ENCODE peak calls at places on chromosome 21, in seven cellular contexts. I is esophagus squamous epithelium; N is CD8-positive, alpha-beta T cell; C is upper lobe of left lung; P is GM13977; L is prostate gland; E is tibial artery. W is an unnamed sample.

GRCh38 chr21:35924714-35925301 is 135.5 kb downstream of the SETD4 start:
- DNase-seq in L (no peak), E (no peak), N (no peak), I (no peak), P (no peak), C (no peak), W (no peak)

GRCh38 chr21:32008714-32009113 is 135.9 kb downstream of the HUNK start:
- DNase-seq in C (no peak), E (no peak), I (no peak), P (no peak), N (no peak), L (no peak), W (no peak)

GRCh38 chr21:44290327-44291077 is 4.8 kb downstream of the AIRE start:
- DNase-seq in N (no peak), I (no peak), E (no peak), P (no peak), C (peak; percentile 65), L (no peak), W (no peak)

GRCh38 chr21:17343055-17343454 is 169.8 kb upstream of the CXADR start:
- DNase-seq in C (no peak), E (no peak), L (no peak), I (no peak), N (no peak), P (no peak), W (no peak)

GRCh38 chr21:44391345-44392091 is 38.1 kb downstream of the TRPM2 start:
- DNase-seq in L (no peak), E (peak; percentile 84), P (peak; percentile 13), C (peak; percentile 77), I (no peak), N (no peak), W (peak; percentile 47)

GRCh38 chr21:42883921-42884320 is 4.6 kb upstream of the WDR4 start:
- DNase-seq in N (no peak), L (no peak), E (no peak), I (no peak), P (no peak), C (no peak), W (no peak)

GRCh38 chr21:43600642-43601397 is 58.5 kb downstream of the HSF2BP start:
- DNase-seq in I (no peak), N (no peak), E (no peak), C (no peak), L (no peak), P (no peak), W (no peak)

GRCh38 chr21:28298251-28298672 is 694.4 kb downstream of the LTN1 start:
- DNase-seq in P (no peak), C (no peak), E (no peak), I (no peak), N (no peak), L (no peak), W (no peak)

GRCh38 chr21:26194811-26195251 is 24.3 kb upstream of the APP start:
- DNase-seq in E (no peak), P (no peak), N (no peak), L (no peak), I (no peak), C (no peak), W (no peak)

GRCh38 chr21:32347351-32347750 is 45.5 kb downstream of the URB1 start:
- DNase-seq in I (no peak), L (no peak), P (no peak), E (no peak), N (no peak), C (peak; percentile 43), W (no peak)

GRCh38 chr21:38702196-38702595 is 103.5 kb upstream of the ETS2 start:
- DNase-seq in I (no peak), C (no peak), E (no peak), N (no peak), P (no peak), L (no peak), W (no peak)

GRCh38 chr21:38696617-38697016 is 109.1 kb upstream of the ETS2 start:
- DNase-seq in N (no peak), I (no peak), E (no peak), L (no peak), C (no peak), P (no peak), W (no peak)

GRCh38 chr21:38699048-38699447 is 106.7 kb upstream of the ETS2 start:
- DNase-seq in N (no peak), I (no peak), L (no peak), C (no peak), P (no peak), E (no peak), W (no peak)
- TF ChIP-seq CTCF in N (no peak), I (no peak), L (no peak), C (no peak), P (no peak), E (no peak), W (no peak)

GRCh38 chr21:41775152-41775472 is 8.3 kb upstream of the RIPK4 start:
- DNase-seq in C (no peak), N (no peak), E (no peak), I (no peak), L (no peak), P (no peak), W (no peak)
- TF ChIP-seq CTCF in C (no peak), N (no peak), E (no peak), I (no peak), L (no peak), P (no peak), W (no peak)

DNA sequence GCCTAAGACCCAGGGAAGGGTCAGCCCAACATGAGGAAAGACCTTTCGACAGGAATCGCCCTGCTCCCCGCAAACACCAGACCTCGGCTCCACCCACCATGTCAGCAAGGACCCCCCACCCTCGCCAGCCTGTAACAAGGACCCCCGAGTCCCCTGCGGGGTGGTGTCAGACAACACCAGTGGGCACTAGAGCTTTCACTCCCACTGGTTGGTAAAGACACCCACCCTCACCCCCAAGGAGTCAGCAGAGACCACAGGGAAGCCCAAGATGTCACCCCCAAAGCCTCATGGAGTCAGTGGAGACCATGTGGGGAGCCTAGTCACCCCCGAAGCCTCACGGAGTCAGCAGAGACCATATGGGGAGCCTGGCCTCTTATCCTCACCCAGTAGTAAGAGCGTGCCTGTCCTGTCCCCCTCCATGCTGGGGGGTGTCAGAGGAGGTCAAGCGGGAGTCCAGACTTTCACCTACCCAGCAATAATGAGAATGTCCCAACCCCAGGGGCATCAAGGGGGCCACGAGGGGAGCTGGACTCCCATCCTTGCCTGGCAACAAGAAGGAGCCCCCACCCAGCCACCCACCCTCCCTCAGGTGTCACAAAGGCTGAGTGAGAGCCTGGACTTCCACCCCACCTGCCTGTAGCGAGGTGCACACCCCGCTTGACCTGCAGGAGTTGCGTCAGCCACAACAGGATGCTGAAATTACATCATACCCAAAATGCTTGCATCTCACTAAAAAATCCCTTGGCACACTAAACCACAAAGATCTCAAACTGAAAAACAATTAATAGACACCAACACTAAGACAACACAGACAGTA is 24.8 kb downstream of the SLC19A1 start:
- DNase-seq in L (no peak), I (no peak), P (peak; percentile 75), C (no peak), E (no peak), N (no peak), W (no peak)
- TF ChIP-seq CTCF in L (no peak), I (no peak), P (no peak), C (no peak), E (no peak), N (no peak), W (no peak)

DNA sequence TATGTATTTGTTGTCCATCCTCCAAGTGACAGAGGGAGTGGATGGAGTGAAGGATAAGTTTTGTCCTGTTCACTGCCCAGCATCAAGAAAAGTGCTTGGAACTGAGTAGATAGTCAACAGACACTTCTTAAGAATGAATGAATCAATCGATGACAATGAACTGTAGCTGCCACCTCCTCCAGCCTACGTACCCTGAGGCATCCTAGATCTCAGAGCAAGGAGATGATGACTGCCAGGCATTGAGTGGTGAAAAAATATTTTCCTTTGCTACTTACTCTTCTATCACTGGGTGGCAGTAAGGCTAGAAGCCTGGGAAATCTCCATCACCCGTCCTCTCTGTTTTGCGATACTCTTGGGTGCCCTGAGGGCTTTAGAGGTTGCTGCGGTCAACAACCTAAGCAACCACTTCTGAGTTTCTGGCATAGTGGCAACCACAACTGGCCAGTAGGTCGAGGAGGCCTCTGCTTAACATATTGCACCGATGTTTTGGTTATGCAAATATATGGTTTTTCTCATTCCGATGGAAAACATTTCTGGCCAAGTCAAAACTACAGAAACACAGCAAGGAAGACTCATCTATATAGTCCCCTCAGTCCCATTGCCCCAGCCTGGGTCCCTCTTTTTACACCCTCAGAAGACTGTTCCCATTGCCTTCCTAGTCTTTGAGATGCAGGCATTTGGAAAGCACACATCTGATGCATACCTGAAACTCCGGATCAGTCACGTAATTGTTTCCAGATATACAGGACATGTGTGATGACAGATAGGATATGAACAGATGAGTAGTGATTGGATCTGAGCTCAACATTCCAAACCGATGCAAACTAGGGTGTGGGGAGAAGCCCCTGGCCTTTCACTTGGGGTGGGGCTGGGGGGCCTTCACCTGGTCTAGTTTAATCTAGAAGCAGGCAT is 136.8 kb downstream of the RUNX1 start:
- DNase-seq in C (no peak), E (no peak), I (no peak), L (no peak), N (no peak), P (no peak), W (no peak)
- TF ChIP-seq CTCF in C (no peak), E (no peak), I (no peak), L (no peak), N (no peak), P (peak; percentile 16), W (no peak)

GRCh38 chr21:33364830-33365229 is 38.4 kb upstream of the IFNGR2 start:
- DNase-seq in C (no peak), I (no peak), L (no peak), N (no peak), E (no peak), P (no peak), W (no peak)
- TF ChIP-seq CTCF in C (no peak), I (no peak), L (no peak), N (no peak), E (no peak), P (no peak), W (no peak)

DNA sequence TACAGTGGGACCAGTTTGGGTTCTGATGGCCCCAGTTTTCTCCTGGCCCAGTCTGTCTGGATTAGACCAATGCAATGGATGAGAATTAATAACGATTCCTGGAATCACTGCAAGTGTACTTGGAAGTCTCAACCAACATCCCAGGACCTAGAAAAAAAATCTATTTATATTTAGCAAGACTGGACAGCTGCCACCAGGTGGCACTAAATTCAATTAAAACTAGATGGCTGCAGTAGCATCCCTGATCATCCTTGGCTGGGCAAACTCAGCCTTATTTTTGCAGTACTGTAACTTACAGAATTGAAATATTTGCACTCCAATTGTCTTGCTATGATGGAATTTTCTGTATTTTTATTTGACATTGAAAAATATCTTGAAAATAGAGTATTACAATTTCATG is 165.7 kb downstream of the NCAM2 start:
- DNase-seq in E (peak; percentile 30), C (no peak), N (peak; percentile 1), P (peak; percentile 17), L (peak; percentile 38), I (no peak), W (peak; percentile 24)
- TF ChIP-seq CTCF in E (peak; percentile 43), C (peak; percentile 44), N (peak; percentile 57), P (peak; percentile 56), L (peak; percentile 47), I (peak; percentile 20), W (peak; percentile 56)